ENCODE peak calls at places on chromosome 10, in eight cellular contexts. One of them, this sample, is unnamed.

GRCh38 chr10:132520147-132520811 is 17.3 kb upstream of the INPP5A start:
- DNase-seq in stimulated activated CD8-positive, alpha-beta memory T cell treated with anti-CD3 and anti-CD28 coated beads, Interleukin-15, amount 100 ng/mL, for 24 hours: no peak
- DNase-seq in neural progenitor cell: no peak
- DNase-seq in cardiac fibroblast: peak; percentile 72
- DNase-seq in aorta: peak; percentile 71
- DNase-seq in activated CD4-positive, alpha-beta T cell treated with anti-CD3 and anti-CD28 coated beads, Interleukin-2, amount 10 ng/mL, durations not matched to agents 24 days and 14 days: no peak
- DNase-seq in GM13977: peak; percentile 15
- DNase-seq in C1 segment of cervical spinal cord: no peak
- DNase-seq in this sample: peak; percentile 74

GRCh38 chr10:58662314-58662713 is 149.6 kb downstream of the BICC1 start:
- DNase-seq in aorta: no peak
- DNase-seq in stimulated activated CD8-positive, alpha-beta memory T cell treated with anti-CD3 and anti-CD28 coated beads, Interleukin-15, amount 100 ng/mL, for 24 hours: no peak
- DNase-seq in activated CD4-positive, alpha-beta T cell treated with anti-CD3 and anti-CD28 coated beads, Interleukin-2, amount 10 ng/mL, durations not matched to agents 24 days and 14 days: no peak
- DNase-seq in GM13977: no peak
- DNase-seq in neural progenitor cell: no peak
- DNase-seq in C1 segment of cervical spinal cord: no peak
- DNase-seq in cardiac fibroblast: peak; percentile 85
- DNase-seq in this sample: no peak

GRCh38 chr10:43041422-43042342 is 35.2 kb upstream of the RET start:
- DNase-seq in neural progenitor cell: no peak
- DNase-seq in aorta: peak; percentile 21
- DNase-seq in activated CD4-positive, alpha-beta T cell treated with anti-CD3 and anti-CD28 coated beads, Interleukin-2, amount 10 ng/mL, durations not matched to agents 24 days and 14 days: no peak
- DNase-seq in cardiac fibroblast: no peak
- DNase-seq in stimulated activated CD8-positive, alpha-beta memory T cell treated with anti-CD3 and anti-CD28 coated beads, Interleukin-15, amount 100 ng/mL, for 24 hours: no peak
- DNase-seq in C1 segment of cervical spinal cord: no peak
- DNase-seq in GM13977: no peak
- DNase-seq in this sample: peak; percentile 54

GRCh38 chr10:128316925-128317324 is 190.7 kb upstream of the MKI67 start:
- DNase-seq in cardiac fibroblast: no peak
- DNase-seq in stimulated activated CD8-positive, alpha-beta memory T cell treated with anti-CD3 and anti-CD28 coated beads, Interleukin-15, amount 100 ng/mL, for 24 hours: no peak
- DNase-seq in neural progenitor cell: no peak
- DNase-seq in aorta: no peak
- DNase-seq in C1 segment of cervical spinal cord: no peak
- DNase-seq in activated CD4-positive, alpha-beta T cell treated with anti-CD3 and anti-CD28 coated beads, Interleukin-2, amount 10 ng/mL, durations not matched to agents 24 days and 14 days: no peak
- DNase-seq in GM13977: no peak
- DNase-seq in this sample: no peak

GRCh38 chr10:122018951-122019413 is 30.0 kb downstream of the TACC2 start:
- DNase-seq in stimulated activated CD8-positive, alpha-beta memory T cell treated with anti-CD3 and anti-CD28 coated beads, Interleukin-15, amount 100 ng/mL, for 24 hours: no peak
- DNase-seq in activated CD4-positive, alpha-beta T cell treated with anti-CD3 and anti-CD28 coated beads, Interleukin-2, amount 10 ng/mL, durations not matched to agents 24 days and 14 days: no peak
- DNase-seq in GM13977: no peak
- DNase-seq in neural progenitor cell: no peak
- DNase-seq in aorta: no peak
- DNase-seq in C1 segment of cervical spinal cord: no peak
- DNase-seq in cardiac fibroblast: no peak
- DNase-seq in this sample: no peak

GRCh38 chr10:20958225-20958624 is 61.1 kb upstream of the NEBL start:
- DNase-seq in GM13977: no peak
- DNase-seq in activated CD4-positive, alpha-beta T cell treated with anti-CD3 and anti-CD28 coated beads, Interleukin-2, amount 10 ng/mL, durations not matched to agents 24 days and 14 days: no peak
- DNase-seq in cardiac fibroblast: no peak
- DNase-seq in aorta: no peak
- DNase-seq in stimulated activated CD8-positive, alpha-beta memory T cell treated with anti-CD3 and anti-CD28 coated beads, Interleukin-15, amount 100 ng/mL, for 24 hours: no peak
- DNase-seq in neural progenitor cell: no peak
- DNase-seq in C1 segment of cervical spinal cord: no peak
- DNase-seq in this sample: no peak

GRCh38 chr10:32367793-32368453 is 21.0 kb upstream of the EPC1 start:
- DNase-seq in C1 segment of cervical spinal cord: peak; percentile 20
- DNase-seq in aorta: peak; percentile 76
- DNase-seq in neural progenitor cell: peak; percentile 67
- DNase-seq in GM13977: no peak
- DNase-seq in cardiac fibroblast: peak; percentile 81
- DNase-seq in activated CD4-positive, alpha-beta T cell treated with anti-CD3 and anti-CD28 coated beads, Interleukin-2, amount 10 ng/mL, durations not matched to agents 24 days and 14 days: peak; percentile 91
- DNase-seq in stimulated activated CD8-positive, alpha-beta memory T cell treated with anti-CD3 and anti-CD28 coated beads, Interleukin-15, amount 100 ng/mL, for 24 hours: peak; percentile 22
- DNase-seq in this sample: peak; percentile 80

GRCh38 chr10:109859221-109859620 is 64.1 kb downstream of the XPNPEP1 start:
- DNase-seq in neural progenitor cell: no peak
- DNase-seq in cardiac fibroblast: no peak
- DNase-seq in C1 segment of cervical spinal cord: no peak
- DNase-seq in GM13977: no peak
- DNase-seq in activated CD4-positive, alpha-beta T cell treated with anti-CD3 and anti-CD28 coated beads, Interleukin-2, amount 10 ng/mL, durations not matched to agents 24 days and 14 days: no peak
- DNase-seq in stimulated activated CD8-positive, alpha-beta memory T cell treated with anti-CD3 and anti-CD28 coated beads, Interleukin-15, amount 100 ng/mL, for 24 hours: no peak
- DNase-seq in aorta: no peak
- DNase-seq in this sample: no peak

GRCh38 chr10:75209325-75210192 is 1.0 kb upstream of the VDAC2 start:
- DNase-seq in C1 segment of cervical spinal cord: no peak
- DNase-seq in cardiac fibroblast: peak; percentile 90
- DNase-seq in aorta: peak; percentile 91
- DNase-seq in GM13977: peak; percentile 73
- DNase-seq in neural progenitor cell: no peak
- DNase-seq in stimulated activated CD8-positive, alpha-beta memory T cell treated with anti-CD3 and anti-CD28 coated beads, Interleukin-15, amount 100 ng/mL, for 24 hours: peak; percentile 37
- DNase-seq in activated CD4-positive, alpha-beta T cell treated with anti-CD3 and anti-CD28 coated beads, Interleukin-2, amount 10 ng/mL, durations not matched to agents 24 days and 14 days: peak; percentile 94
- DNase-seq in this sample: peak; percentile 89

GRCh38 chr10:58943234-58943633 is 233.2 kb upstream of the PHYHIPL start:
- DNase-seq in activated CD4-positive, alpha-beta T cell treated with anti-CD3 and anti-CD28 coated beads, Interleukin-2, amount 10 ng/mL, durations not matched to agents 24 days and 14 days: no peak
- DNase-seq in cardiac fibroblast: no peak
- DNase-seq in C1 segment of cervical spinal cord: no peak
- DNase-seq in neural progenitor cell: no peak
- DNase-seq in aorta: no peak
- DNase-seq in stimulated activated CD8-positive, alpha-beta memory T cell treated with anti-CD3 and anti-CD28 coated beads, Interleukin-15, amount 100 ng/mL, for 24 hours: no peak
- DNase-seq in GM13977: no peak
- DNase-seq in this sample: no peak

GRCh38 chr10:986137-986825 is 2.0 kb upstream of the GTPBP4 start:
- DNase-seq in stimulated activated CD8-positive, alpha-beta memory T cell treated with anti-CD3 and anti-CD28 coated beads, Interleukin-15, amount 100 ng/mL, for 24 hours: no peak
- DNase-seq in aorta: no peak
- DNase-seq in C1 segment of cervical spinal cord: no peak
- DNase-seq in cardiac fibroblast: peak; percentile 33
- DNase-seq in activated CD4-positive, alpha-beta T cell treated with anti-CD3 and anti-CD28 coated beads, Interleukin-2, amount 10 ng/mL, durations not matched to agents 24 days and 14 days: no peak
- DNase-seq in GM13977: no peak
- DNase-seq in neural progenitor cell: no peak
- DNase-seq in this sample: peak; percentile 44

GRCh38 chr10:80473096-80473657 is 19.1 kb downstream of the TSPAN14 start:
- DNase-seq in aorta: no peak
- DNase-seq in stimulated activated CD8-positive, alpha-beta memory T cell treated with anti-CD3 and anti-CD28 coated beads, Interleukin-15, amount 100 ng/mL, for 24 hours: no peak
- DNase-seq in C1 segment of cervical spinal cord: no peak
- DNase-seq in GM13977: no peak
- DNase-seq in cardiac fibroblast: no peak
- DNase-seq in activated CD4-positive, alpha-beta T cell treated with anti-CD3 and anti-CD28 coated beads, Interleukin-2, amount 10 ng/mL, durations not matched to agents 24 days and 14 days: no peak
- DNase-seq in neural progenitor cell: no peak
- DNase-seq in this sample: peak; percentile 55

GRCh38 chr10:124898493-124898892 is 43.4 kb upstream of the ZRANB1 start:
- DNase-seq in C1 segment of cervical spinal cord: no peak
- DNase-seq in stimulated activated CD8-positive, alpha-beta memory T cell treated with anti-CD3 and anti-CD28 coated beads, Interleukin-15, amount 100 ng/mL, for 24 hours: no peak
- DNase-seq in GM13977: no peak
- DNase-seq in aorta: no peak
- DNase-seq in activated CD4-positive, alpha-beta T cell treated with anti-CD3 and anti-CD28 coated beads, Interleukin-2, amount 10 ng/mL, durations not matched to agents 24 days and 14 days: no peak
- DNase-seq in cardiac fibroblast: no peak
- DNase-seq in neural progenitor cell: no peak
- DNase-seq in this sample: peak; percentile 51

GRCh38 chr10:119206603-119207366 is 586 bp upstream of the GRK5 start:
- DNase-seq in GM13977: peak; percentile 88
- DNase-seq in cardiac fibroblast: peak; percentile 77
- DNase-seq in aorta: peak; percentile 84
- DNase-seq in activated CD4-positive, alpha-beta T cell treated with anti-CD3 and anti-CD28 coated beads, Interleukin-2, amount 10 ng/mL, durations not matched to agents 24 days and 14 days: peak; percentile 92
- DNase-seq in neural progenitor cell: peak; percentile 91
- DNase-seq in C1 segment of cervical spinal cord: peak; percentile 70
- DNase-seq in stimulated activated CD8-positive, alpha-beta memory T cell treated with anti-CD3 and anti-CD28 coated beads, Interleukin-15, amount 100 ng/mL, for 24 hours: peak; percentile 54
- DNase-seq in this sample: peak; percentile 83

GRCh38 chr10:69240455-69240854 is 20.3 kb downstream of the HKDC1 start:
- DNase-seq in cardiac fibroblast: no peak
- DNase-seq in activated CD4-positive, alpha-beta T cell treated with anti-CD3 and anti-CD28 coated beads, Interleukin-2, amount 10 ng/mL, durations not matched to agents 24 days and 14 days: no peak
- DNase-seq in stimulated activated CD8-positive, alpha-beta memory T cell treated with anti-CD3 and anti-CD28 coated beads, Interleukin-15, amount 100 ng/mL, for 24 hours: no peak
- DNase-seq in neural progenitor cell: no peak
- DNase-seq in C1 segment of cervical spinal cord: no peak
- DNase-seq in aorta: no peak
- DNase-seq in GM13977: no peak
- DNase-seq in this sample: no peak

This sample was measured in cardiac septum.